ENCODE peak calls at places on chromosomes 3 and 15, in seven cellular contexts. Z is A549, C is HepG2, M is transverse colon, X is sigmoid colon, W is GM12878, Y is K562. S is an unnamed sample.
A peak's percentile ranks its signal among the peaks of the same experiment; 100 is the strongest.

GRCh38 chr15:39504812-39505211 is 76.1 kb upstream of the THBS1 start:
- DNase-seq in Z (peak; percentile 5), C (no peak), M (no peak), X (no peak), W (no peak), Y (no peak), S (peak; percentile 42)

GRCh38 chr3:53845103-53845880 is 927 bp downstream of the CHDH start:
- DNase-seq in Z (peak; percentile 62), C (peak; percentile 47), M (peak; percentile 59), X (peak; percentile 75), W (no peak), Y (peak; percentile 31), S (no peak)

GRCh38 chr15:59232476-59232875 is 25.8 kb downstream of the LDHAL6B start:
- DNase-seq in Z (no peak), C (no peak), M (no peak), X (no peak), W (no peak), Y (no peak), S (peak; percentile 42)

GRCh38 chr3:9342696-9343095 is 20.2 kb upstream of the THUMPD3 start:
- DNase-seq in Z (no peak), C (no peak), M (peak; percentile 32), X (no peak), W (no peak), Y (no peak), S (no peak)

GRCh38 chr15:40029979-40030893 is 8.7 kb downstream of the SRP14 start:
- DNase-seq in Z (peak; percentile 30), C (peak; percentile 50), M (peak; percentile 34), X (no peak), W (no peak), Y (peak; percentile 37), S (no peak)

GRCh38 chr3:108548886-108549285 is 38.5 kb upstream of the MYH15 start:
- DNase-seq in Z (no peak), C (no peak), M (no peak), X (no peak), W (no peak), Y (no peak), S (no peak)

GRCh38 chr3:170811928-170812591 is 57.9 kb downstream of the RPL22L1 start:
- DNase-seq in Z (peak; percentile 67), C (peak; percentile 78), M (peak; percentile 76), X (peak; percentile 82), W (peak; percentile 30), Y (peak; percentile 85), S (no peak)

GRCh38 chr3:4582634-4583033 is 89.5 kb downstream of the ITPR1 start:
- DNase-seq in Z (no peak), C (no peak), M (no peak), X (no peak), W (no peak), Y (no peak), S (no peak)

GRCh38 chr3:148227534-148227933 is 470.2 kb upstream of the AGTR1 start:
- DNase-seq in Z (no peak), C (no peak), M (no peak), X (no peak), W (no peak), Y (no peak), S (no peak)

GRCh38 chr3:14434105-14434504 is 31.7 kb downstream of the SLC6A6 start:
- DNase-seq in Z (no peak), C (no peak), M (no peak), X (no peak), W (no peak), Y (no peak), S (no peak)

GRCh38 chr15:98647774-98648653 is at the start of gene IGF1R:
- DNase-seq in Z (peak; percentile 92), C (peak; percentile 80), M (peak; percentile 88), X (peak; percentile 93), W (no peak), Y (peak; percentile 91), S (peak; percentile 94)
- TF ChIP-seq EP300 in Z (peak; percentile 33), C (no peak), M (no peak), X (no peak), W (no peak), Y (no peak), S (no peak)

GRCh38 chr3:73192036-73192738 is 130.7 kb downstream of the EBLN2 start:
- DNase-seq in Z (peak; percentile 19), C (peak; percentile 58), M (no peak), X (no peak), W (no peak), Y (peak; percentile 19), S (no peak)
- TF ChIP-seq CTCF in Z (no peak), C (peak; percentile 40), M (no peak), X (no peak), W (no peak), Y (peak; percentile 98), S (no peak)

GRCh38 chr3:133857767-133858166 is 37.9 kb downstream of the RAB6B start:
- DNase-seq in Z (no peak), C (no peak), M (no peak), X (no peak), W (no peak), Y (peak; percentile 35), S (no peak)
- TF ChIP-seq POLR2A in Z (no peak), C (no peak), M (no peak), X (no peak), W (no peak), Y (no peak), S (no peak)

GRCh38 chr15:91881551-91882297 is 28.2 kb downstream of the SLCO3A1 start:
- DNase-seq in Z (no peak), C (no peak), M (no peak), X (no peak), W (no peak), Y (no peak), S (no peak)

GRCh38 chr15:91882858-91883586 is 29.5 kb downstream of the SLCO3A1 start:
- DNase-seq in Z (no peak), C (no peak), M (no peak), X (no peak), W (no peak), Y (no peak), S (no peak)

GRCh38 chr15:91876187-91876586 is 22.7 kb downstream of the SLCO3A1 start:
- DNase-seq in Z (no peak), C (no peak), M (no peak), X (no peak), W (no peak), Y (no peak), S (no peak)

GRCh38 chr15:91878319-91878718 is 24.8 kb downstream of the SLCO3A1 start:
- DNase-seq in Z (no peak), C (no peak), M (no peak), X (no peak), W (no peak), Y (no peak), S (no peak)

DNA sequence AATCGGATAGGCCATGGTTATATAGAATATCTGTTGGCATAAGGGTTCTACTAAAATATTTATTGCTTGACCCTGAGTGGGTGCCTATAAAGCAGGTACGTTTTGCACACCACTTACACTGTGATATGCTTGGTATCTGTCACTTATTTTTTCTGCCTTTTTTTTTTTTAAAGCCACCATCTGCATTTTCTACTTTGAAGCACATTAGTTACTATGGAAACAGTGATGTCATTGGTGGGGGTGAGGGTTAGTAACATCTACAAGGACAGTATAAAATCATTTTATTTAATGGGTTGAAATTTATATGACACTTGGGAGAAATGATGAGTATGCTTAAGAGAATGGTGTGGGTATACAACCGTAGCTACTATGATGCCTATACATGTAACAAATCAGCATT is 25.6 kb downstream of the SLCO3A1 start:
- DNase-seq in Z (no peak), C (no peak), M (no peak), X (no peak), W (no peak), Y (no peak), S (no peak)
- TF ChIP-seq EP300 in Z (no peak), C (no peak), M (no peak), X (no peak), W (no peak), Y (no peak), S (no peak)

DNA sequence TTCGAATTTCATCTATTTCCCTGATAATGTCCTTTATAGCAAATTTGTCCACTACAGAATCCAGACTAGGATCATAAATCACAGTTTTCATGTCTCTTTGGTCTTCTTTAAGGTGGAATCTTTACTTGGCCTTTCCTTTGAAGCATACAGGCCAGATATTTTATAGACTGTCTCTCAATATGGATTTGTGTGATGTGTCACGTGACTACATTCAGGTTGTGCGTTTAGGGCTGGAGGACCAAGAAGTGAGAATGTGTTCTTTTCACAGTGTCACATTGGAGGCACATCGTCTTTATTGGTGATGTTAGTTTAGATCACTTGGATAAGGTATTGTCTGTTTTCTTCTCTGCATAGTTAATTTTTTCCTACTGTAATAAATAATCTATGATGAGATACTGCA is 232.9 kb downstream of the MEIS2 start:
- DNase-seq in Z (no peak), C (no peak), M (no peak), X (no peak), W (no peak), Y (no peak), S (no peak)
- TF ChIP-seq CTCF in Z (no peak), C (no peak), M (no peak), X (no peak), W (no peak), Y (no peak), S (no peak)

GRCh38 chr3:184018424-184018973 is 815 bp upstream of the ABCC5 start:
- DNase-seq in Z (no peak), C (no peak), M (no peak), X (no peak), W (no peak), Y (no peak), S (no peak)

GRCh38 chr3:184016820-184017671 is 638 bp downstream of the ABCC5 start:
- DNase-seq in Z (peak; percentile 56), C (peak; percentile 18), M (peak; percentile 73), X (peak; percentile 73), W (no peak), Y (peak; percentile 84), S (no peak)

GRCh38 chr3:184016169-184016570 is 1.5 kb downstream of the ABCC5 start:
- DNase-seq in Z (no peak), C (no peak), M (no peak), X (no peak), W (no peak), Y (no peak), S (no peak)

GRCh38 chr3:184015381-184016019 is 2.2 kb downstream of the ABCC5 start:
- DNase-seq in Z (no peak), C (no peak), M (peak; percentile 60), X (no peak), W (no peak), Y (no peak), S (no peak)

DNA sequence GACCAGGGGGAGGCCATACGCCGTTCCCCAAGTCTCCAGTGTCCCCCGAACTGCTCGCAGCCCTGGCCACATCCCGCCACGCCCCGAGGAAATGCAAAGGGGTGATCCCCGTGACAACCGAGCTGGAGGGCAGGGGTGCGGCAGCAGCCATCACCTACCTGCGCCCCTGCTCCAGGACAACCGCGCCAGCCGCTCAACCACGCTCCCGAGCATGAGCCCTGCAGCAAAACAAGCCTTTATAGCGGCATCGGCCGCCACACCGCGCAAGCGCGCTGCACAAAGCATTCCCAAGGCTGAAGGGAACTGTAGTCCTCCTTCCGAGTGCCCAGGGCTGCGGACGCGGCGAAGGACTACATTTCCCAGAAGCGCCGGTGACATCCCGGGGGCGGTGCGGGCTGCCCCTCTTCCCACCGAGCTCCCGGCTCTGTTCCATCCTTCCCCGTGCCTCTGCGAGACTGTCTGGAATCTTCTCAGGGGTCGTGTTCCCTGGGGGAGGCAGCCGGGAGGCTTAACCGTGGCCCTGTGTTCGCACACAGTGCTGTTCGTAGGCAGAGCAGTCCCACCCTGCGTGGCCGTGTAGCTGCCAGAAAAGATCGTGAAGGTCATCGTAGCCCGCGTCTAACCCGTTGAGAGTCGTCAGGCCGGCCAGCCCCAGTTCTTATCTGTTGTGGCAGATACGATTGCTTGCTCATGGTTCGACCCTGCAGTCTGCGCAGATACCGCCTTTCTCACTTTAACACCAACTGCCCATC is at the start of gene ABCC5:
- DNase-seq in Z (peak; percentile 86), C (peak; percentile 85), M (peak; percentile 94), X (peak; percentile 97), W (peak; percentile 67), Y (peak; percentile 86), S (peak; percentile 97)
- TF ChIP-seq POLR2A in Z (peak; percentile 76), C (peak; percentile 31), M (peak; percentile 44), X (no peak), W (peak; percentile 65), Y (peak; percentile 85), S (no peak)